ENCODE peak calls at places on chromosome 1, in five cellular contexts. L is mucosa of descending colon, C is astrocyte, Q is colonic mucosa, U is PC-3. S is an unnamed sample.

GRCh38 chr1:20356850-20357459 is 66.3 kb downstream of the VWA5B1 start:
- DNase-seq in L (no peak), C (no peak), Q (no peak), U (peak; percentile 55), S (no peak)

GRCh38 chr1:8093221-8093980 is 67.3 kb upstream of the ERRFI1 start:
- DNase-seq in L (peak; percentile 32), C (no peak), Q (no peak), U (no peak), S (no peak)

GRCh38 chr1:163820748-163821147 is 499.0 kb downstream of the NUF2 start:
- DNase-seq in L (no peak), C (no peak), Q (no peak), U (peak; percentile 17), S (no peak)

GRCh38 chr1:17170571-17170970 is 34.4 kb upstream of the PADI1 start:
- DNase-seq in L (no peak), C (peak; percentile 79), Q (no peak), U (peak; percentile 15), S (no peak)

GRCh38 chr1:20223659-20224058 is 37.3 kb upstream of the PLA2G2C start:
- DNase-seq in L (no peak), C (no peak), Q (no peak), U (no peak), S (no peak)

GRCh38 chr1:107277022-107277421 is 136.2 kb downstream of the NTNG1 start:
- DNase-seq in L (peak; percentile 71), C (peak; percentile 56), Q (peak; percentile 41), U (peak; percentile 65), S (no peak)

GRCh38 chr1:201711811-201712210 is 117.1 kb upstream of the IPO9 start:
- DNase-seq in L (no peak), C (no peak), Q (no peak), U (no peak), S (no peak)

GRCh38 chr1:235588916-235589515 is 60.6 kb downstream of the GNG4 start:
- DNase-seq in L (no peak), C (peak; percentile 66), Q (no peak), U (peak; percentile 54), S (no peak)

GRCh38 chr1:64686828-64687724 is 57.8 kb upstream of the RAVER2 start:
- DNase-seq in L (peak; percentile 38), C (peak; percentile 38), Q (peak; percentile 32), U (peak; percentile 76), S (no peak)

GRCh38 chr1:99083338-99083737 is 78.7 kb upstream of the PLPPR5 start:
- DNase-seq in L (no peak), C (no peak), Q (no peak), U (no peak), S (no peak)

GRCh38 chr1:151314137-151314875 is 12.9 kb downstream of the PI4KB start:
- DNase-seq in L (peak; percentile 38), C (peak; percentile 85), Q (peak; percentile 61), U (peak; percentile 81), S (peak; percentile 72)

GRCh38 chr1:53057134-53057533 is 4.9 kb upstream of the PODN start:
- DNase-seq in L (no peak), C (peak; percentile 66), Q (no peak), U (no peak), S (no peak)

GRCh38 chr1:92040971-92041370 is 11.2 kb downstream of the EPHX4 start:
- DNase-seq in L (no peak), C (no peak), Q (no peak), U (no peak), S (no peak)
- TF ChIP-seq CTCF in L (no peak), C (no peak), Q (no peak), U (no peak), S (no peak)

DNA sequence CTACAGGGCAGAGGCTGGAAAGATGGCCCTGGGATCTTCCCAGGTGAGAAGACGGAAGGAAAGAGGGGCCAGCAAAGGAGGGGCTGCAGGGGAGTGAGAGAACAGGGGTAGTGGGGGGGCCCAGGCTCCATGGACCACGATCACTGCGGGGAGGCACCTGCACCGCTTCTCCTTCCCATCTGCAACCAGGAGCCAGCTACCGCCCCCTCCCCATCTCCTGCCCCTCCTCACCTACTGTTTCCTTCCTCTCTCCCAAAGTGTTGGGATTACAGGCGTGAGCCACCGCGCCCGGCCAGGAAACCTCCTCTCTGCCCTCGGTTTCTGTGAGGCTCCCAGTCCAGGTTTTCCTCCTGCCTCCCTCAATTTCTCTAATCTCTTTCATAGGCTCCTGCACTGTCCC is 19.4 kb downstream of the KIAA2013 start:
- DNase-seq in L (no peak), C (no peak), Q (no peak), U (no peak), S (no peak)
- H3K36me3 ChIP-seq in L (no peaks in the 10 kb centered on the region), C (no peaks in the 10 kb centered on the region), Q (no peaks in the 10 kb centered on the region), U (no peaks in the 10 kb centered on the region), S (no peaks in the 10 kb centered on the region)

GRCh38 chr1:28983509-28984310 is 69.3 kb downstream of the EPB41 start:
- DNase-seq in L (no peak), C (no peak), Q (no peak), U (no peak), S (peak; percentile 63)
- TF ChIP-seq CTCF in L (no peak), C (no peak), Q (no peak), U (peak; percentile 21), S (no peak)

GRCh38 chr1:156595016-156595415 is 3.4 kb downstream of the NAXE start:
- DNase-seq in L (no peak), C (no peak), Q (no peak), U (no peak), S (no peak)

GRCh38 chr1:156592910-156593732 is 1.5 kb downstream of the NAXE start:
- DNase-seq in L (no peak), C (no peak), Q (no peak), U (no peak), S (no peak)

GRCh38 chr1:156596426-156596825 is 4.8 kb downstream of the NAXE start:
- DNase-seq in L (no peak), C (no peak), Q (no peak), U (no peak), S (no peak)

GRCh38 chr1:156592158-156592909 is 758 bp downstream of the NAXE start:
- DNase-seq in L (no peak), C (no peak), Q (no peak), U (peak; percentile 24), S (no peak)

GRCh38 chr1:156594124-156594678 is 2.6 kb downstream of the NAXE start:
- DNase-seq in L (no peak), C (no peak), Q (no peak), U (no peak), S (no peak)
- H3K36me3 ChIP-seq in L (no peaks in the 10 kb centered on the region), C (peaks cover 37% of the 10 kb centered on the region), Q (no peaks in the 10 kb centered on the region), U (peaks cover 57% of the 10 kb centered on the region), S (peaks cover 37% of the 10 kb centered on the region)

GRCh38 chr1:67348586-67349252 is 41.0 kb downstream of the IL12RB2 start:
- DNase-seq in L (no peak), C (no peak), Q (no peak), U (peak; percentile 34), S (no peak)

GRCh38 chr1:67346982-67347381 is 39.3 kb downstream of the IL12RB2 start:
- DNase-seq in L (no peak), C (no peak), Q (no peak), U (no peak), S (no peak)

GRCh38 chr1:67342002-67342890 is 34.6 kb downstream of the IL12RB2 start:
- DNase-seq in L (no peak), C (no peak), Q (no peak), U (no peak), S (no peak)

GRCh38 chr1:67350783-67351182 is 43.1 kb downstream of the IL12RB2 start:
- DNase-seq in L (no peak), C (no peak), Q (no peak), U (no peak), S (no peak)

DNA sequence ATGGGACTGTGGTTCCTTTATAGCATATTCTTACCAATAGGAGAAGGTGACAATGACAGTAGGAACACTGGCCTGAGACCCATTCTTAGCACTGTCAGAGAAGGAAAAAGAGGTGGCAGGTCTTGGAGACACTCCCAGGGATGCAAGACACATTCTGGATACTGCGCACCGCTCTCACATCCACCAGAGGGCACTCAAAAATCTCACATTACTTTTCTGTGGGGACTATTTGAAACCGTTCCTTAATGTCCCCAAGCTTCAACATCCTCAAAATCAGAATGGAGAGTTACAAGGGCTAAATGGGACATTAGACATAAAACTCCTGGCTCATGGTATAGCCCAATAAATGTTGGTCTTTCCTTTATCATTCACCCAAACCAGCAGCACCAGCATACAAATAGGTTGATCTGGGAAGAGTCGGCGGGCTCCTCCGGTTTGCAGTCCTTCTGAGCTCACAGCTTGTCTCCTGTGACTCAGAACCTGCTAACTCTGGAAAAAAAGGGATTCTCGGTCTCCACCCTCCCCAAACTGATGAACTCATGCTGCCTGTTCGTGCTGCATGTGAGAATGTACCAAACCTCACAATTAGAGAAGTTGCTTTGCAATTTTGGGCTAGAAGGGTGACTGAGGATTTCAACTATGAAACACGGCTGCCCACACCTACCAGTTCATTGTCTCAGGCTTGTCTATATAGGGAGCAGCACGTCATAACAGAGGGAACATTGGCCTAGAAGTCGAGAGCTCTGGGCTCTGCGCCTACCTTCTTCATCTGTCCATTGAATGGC is 40.2 kb downstream of the IL12RB2 start:
- DNase-seq in L (peak; percentile 59), C (peak; percentile 69), Q (peak; percentile 38), U (peak; percentile 76), S (no peak)
- TF ChIP-seq CTCF in L (peak; percentile 29), C (peak; percentile 95), Q (peak; percentile 60), U (peak; percentile 92), S (peak; percentile 61)

GRCh38 chr1:6596886-6597776 is 5.5 kb downstream of the KLHL21 start:
- DNase-seq in L (no peak), C (no peak), Q (no peak), U (no peak), S (no peak)
- H3K36me3 ChIP-seq in L (no peaks in the 10 kb centered on the region), C (peaks cover 36% of the 10 kb centered on the region), Q (no peaks in the 10 kb centered on the region), U (peaks cover 60% of the 10 kb centered on the region), S (peaks cover 55% of the 10 kb centered on the region)

GRCh38 chr1:222946436-222946835 is 131.6 kb downstream of the DISP1 start:
- DNase-seq in L (no peak), C (no peak), Q (no peak), U (no peak), S (no peak)

GRCh38 chr1:222938986-222939385 is 124.1 kb downstream of the DISP1 start:
- DNase-seq in L (no peak), C (no peak), Q (no peak), U (no peak), S (no peak)

GRCh38 chr1:222940903-222941302 is 126.1 kb downstream of the DISP1 start:
- DNase-seq in L (no peak), C (no peak), Q (no peak), U (no peak), S (no peak)

DNA sequence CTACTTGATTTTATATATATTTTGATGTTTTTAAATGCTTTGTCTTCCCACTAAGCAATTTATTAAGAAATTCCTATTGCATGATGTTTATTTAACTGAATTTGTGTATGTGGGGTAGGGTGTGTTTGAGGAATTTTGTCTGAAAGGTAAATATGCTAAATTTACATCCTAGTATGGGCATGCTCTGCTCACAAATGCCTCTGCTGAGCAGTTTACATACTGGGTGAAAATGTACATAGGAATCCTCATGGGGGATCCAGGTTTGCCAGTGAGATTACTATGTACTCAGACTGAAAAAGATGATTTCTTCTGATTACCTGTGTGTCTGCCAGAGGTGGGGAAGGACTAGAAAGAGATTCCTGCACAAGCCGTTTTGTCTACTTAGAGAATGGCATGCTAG is 126.6 kb downstream of the DISP1 start:
- DNase-seq in L (no peak), C (no peak), Q (no peak), U (peak; percentile 49), S (no peak)
- TF ChIP-seq CTCF in L (no peak), C (no peak), Q (no peak), U (no peak), S (no peak)

S was measured in lung.